ENCODE peak calls at places on chromosomes 4 and X, in five cellular contexts. Y is adipocyte; J is AG10803; D is astrocyte of the spinal cord; A is CD8-positive, alpha-beta memory T cell. U is an unnamed sample.

GRCh38 chrX:19566359-19567141 is 51.2 kb upstream of the MAP3K15 start:
- DNase-seq in Y (peak; percentile 60), J (peak; percentile 55), D (peak; percentile 54), A (peak; percentile 45), U (no peak)

GRCh38 chr4:13496605-13497004 is 12.5 kb upstream of the RAB28 start:
- DNase-seq in Y (no peak), J (no peak), D (no peak), A (no peak), U (no peak)

GRCh38 chr4:185182196-185182595 is 21.6 kb downstream of the CFAP97 start:
- DNase-seq in Y (no peak), J (no peak), D (no peak), A (no peak), U (no peak)

GRCh38 chrX:120244735-120245498 is 5.7 kb upstream of the ZBTB33 start:
- DNase-seq in Y (peak; percentile 72), J (peak; percentile 80), D (peak; percentile 81), A (peak; percentile 67), U (peak; percentile 81)

GRCh38 chr4:163167333-163167626 is 590 bp upstream of the NAF1 start:
- DNase-seq in Y (peak; percentile 47), J (peak; percentile 39), D (peak; percentile 35), A (no peak), U (no peak)

GRCh38 chr4:184401397-184402171 is 72.8 kb downstream of the IRF2 start:
- DNase-seq in Y (no peak), J (no peak), D (peak; percentile 55), A (no peak), U (no peak)

GRCh38 chr4:88690355-88690754 is 7.3 kb downstream of the NAP1L5 start:
- DNase-seq in Y (peak; percentile 62), J (peak; percentile 40), D (no peak), A (no peak), U (peak; percentile 53)

GRCh38 chr4:69718376-69719293 is 41.8 kb downstream of the SULT1B1 start:
- DNase-seq in Y (peak; percentile 49), J (no peak), D (peak; percentile 45), A (no peak), U (no peak)

GRCh38 chr4:53713296-53713695 is 122.0 kb upstream of the LNX1 start:
- DNase-seq in Y (peak; percentile 51), J (no peak), D (no peak), A (no peak), U (peak; percentile 1)

GRCh38 chrX:130566028-130566683 is 164.4 kb downstream of the RBMX2 start:
- DNase-seq in Y (no peak), J (no peak), D (no peak), A (no peak), U (no peak)

GRCh38 chr4:45292844-45293243 is 566.5 kb upstream of the GNPDA2 start:
- DNase-seq in Y (no peak), J (no peak), D (no peak), A (no peak), U (no peak)

GRCh38 chr4:94841864-94842221 is 84.1 kb downstream of the BMPR1B start:
- DNase-seq in Y (no peak), J (no peak), D (no peak), A (no peak), U (peak; percentile 69)

GRCh38 chrX:107673401-107673800 is 45.1 kb downstream of the PRPS1 start:
- DNase-seq in Y (no peak), J (no peak), D (no peak), A (no peak), U (no peak)

GRCh38 chrX:119654112-119654531 is 38.8 kb downstream of the SEPTIN6 start:
- DNase-seq in Y (peak; percentile 5), J (peak; percentile 50), D (peak; percentile 61), A (no peak), U (no peak)

GRCh38 chr4:62324215-62324614 is 1124.1 kb downstream of the ADGRL3 start:
- DNase-seq in Y (peak; percentile 5), J (no peak), D (peak; percentile 10), A (no peak), U (no peak)

GRCh38 chrX:123756320-123756719 is 23.5 kb upstream of the THOC2 start:
- DNase-seq in Y (peak; percentile 38), J (peak; percentile 75), D (peak; percentile 36), A (no peak), U (peak; percentile 56)

GRCh38 chr4:73603307-73603710 is 16.9 kb downstream of the RASSF6 start:
- DNase-seq in Y (no peak), J (no peak), D (peak; percentile 86), A (no peak), U (peak; percentile 78)

GRCh38 chr4:153023692-153024394 is 87.7 kb downstream of the FHDC1 start:
- DNase-seq in Y (no peak), J (no peak), D (no peak), A (no peak), U (no peak)

GRCh38 chr4:174460684-174461083 is 61.6 kb downstream of the HPGD start:
- DNase-seq in Y (peak; percentile 27), J (no peak), D (peak; percentile 64), A (no peak), U (no peak)

GRCh38 chr4:105147226-105148151 is 813 bp downstream of the TET2 start:
- DNase-seq in Y (peak; percentile 75), J (peak; percentile 25), D (peak; percentile 69), A (no peak), U (peak; percentile 81)

GRCh38 chrX:54248309-54248708 is 65.3 kb upstream of the FAM120C start:
- DNase-seq in Y (peak; percentile 44), J (peak; percentile 35), D (peak; percentile 20), A (no peak), U (no peak)

GRCh38 chrX:9562851-9563250 is 98.0 kb downstream of the TBL1X start:
- DNase-seq in Y (peak; percentile 64), J (peak; percentile 91), D (peak; percentile 91), A (no peak), U (peak; percentile 64)

GRCh38 chr4:34108456-34108855 is 2135.9 kb downstream of the ARAP2 start:
- DNase-seq in Y (peak; percentile 51), J (peak; percentile 58), D (peak; percentile 78), A (no peak), U (peak; percentile 17)

GRCh38 chrX:25144043-25144940 is 128.5 kb upstream of the ARX start:
- DNase-seq in Y (peak; percentile 84), J (peak; percentile 54), D (peak; percentile 58), A (peak; percentile 49), U (peak; percentile 66)

GRCh38 chrX:103524747-103525146 is 5.5 kb upstream of the RAB40A start:
- DNase-seq in Y (no peak), J (no peak), D (no peak), A (no peak), U (no peak)

GRCh38 chr4:78171482-78171881 is 114.4 kb downstream of the FRAS1 start:
- DNase-seq in Y (no peak), J (no peak), D (no peak), A (no peak), U (no peak)

GRCh38 chrX:115018944-115019343 is 1.5 kb upstream of the IL13RA2 start:
- DNase-seq in Y (no peak), J (peak; percentile 60), D (no peak), A (no peak), U (no peak)

GRCh38 chr4:74628808-74629616 is 165.3 kb downstream of the BTC start:
- DNase-seq in Y (no peak), J (no peak), D (no peak), A (no peak), U (peak; percentile 60)

GRCh38 chrX:119783026-119783425 is 8.4 kb downstream of the RPL39 start:
- DNase-seq in Y (no peak), J (no peak), D (no peak), A (no peak), U (no peak)

GRCh38 chr4:81757706-81758105 is 286.0 kb upstream of the RASGEF1B start:
- DNase-seq in Y (no peak), J (no peak), D (no peak), A (no peak), U (no peak)

GRCh38 chr4:166017804-166018203 is 144.8 kb downstream of the TLL1 start:
- DNase-seq in Y (no peak), J (no peak), D (peak; percentile 7), A (no peak), U (no peak)

GRCh38 chrX:143165778-143166177 is 140.1 kb downstream of the SPANXN4 start:
- DNase-seq in Y (no peak), J (no peak), D (no peak), A (no peak), U (no peak)

GRCh38 chrX:151359931-151360871 is 36.8 kb upstream of the VMA21 start:
- DNase-seq in Y (peak; percentile 51), J (peak; percentile 0), D (no peak), A (peak; percentile 49), U (peak; percentile 30)

GRCh38 chr4:145427221-145427620 is 54.4 kb upstream of the SMAD1 start:
- DNase-seq in Y (no peak), J (no peak), D (no peak), A (no peak), U (no peak)

GRCh38 chrX:47585273-47585672 is 3.0 kb downstream of the TIMP1 start:
- DNase-seq in Y (no peak), J (no peak), D (no peak), A (no peak), U (no peak)

GRCh38 chr4:157978680-157979361 is 194.0 kb downstream of the GASK1B start:
- DNase-seq in Y (peak; percentile 89), J (peak; percentile 64), D (peak; percentile 74), A (no peak), U (peak; percentile 51)
- H3K4me3 ChIP-seq in Y (peak overlapping the region; percentile 66), J (peak overlapping the region; percentile 21), D (no peak overlapping the region), A (no peak overlapping the region), U (peak overlapping the region; percentile 46)

DNA sequence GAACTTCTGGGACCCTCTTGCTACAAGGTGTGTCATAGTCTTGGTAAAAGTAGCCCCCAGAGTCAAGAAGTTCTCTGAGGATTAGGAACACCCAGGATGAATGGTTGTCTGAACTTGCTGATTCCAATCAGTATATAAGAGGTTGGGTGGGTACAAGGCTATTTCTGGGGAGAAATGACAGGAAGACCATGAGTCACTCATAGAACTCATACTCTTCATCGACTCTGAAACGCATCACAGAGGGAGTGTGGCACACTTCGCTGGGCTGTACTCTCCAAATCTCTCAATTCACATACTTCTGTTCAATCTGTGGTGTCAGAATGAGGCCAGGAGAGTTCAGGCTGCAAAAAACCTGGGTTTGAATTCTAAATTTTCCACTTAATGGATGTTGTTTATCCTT is 193.2 kb upstream of the LEF1 start:
- DNase-seq in Y (no peak), J (no peak), D (no peak), A (no peak), U (no peak)
- H3K4me3 ChIP-seq in Y (no peak overlapping the region), J (no peak overlapping the region), D (no peak overlapping the region), A (no peak overlapping the region), U (no peak overlapping the region)

GRCh38 chr4:143351149-143351691 is 14.5 kb downstream of the GAB1 start:
- DNase-seq in Y (no peak), J (no peak), D (no peak), A (no peak), U (no peak)
- H3K4me3 ChIP-seq in Y (no peak overlapping the region), J (no peak overlapping the region), D (no peak overlapping the region), A (no peak overlapping the region), U (no peak overlapping the region)

DNA sequence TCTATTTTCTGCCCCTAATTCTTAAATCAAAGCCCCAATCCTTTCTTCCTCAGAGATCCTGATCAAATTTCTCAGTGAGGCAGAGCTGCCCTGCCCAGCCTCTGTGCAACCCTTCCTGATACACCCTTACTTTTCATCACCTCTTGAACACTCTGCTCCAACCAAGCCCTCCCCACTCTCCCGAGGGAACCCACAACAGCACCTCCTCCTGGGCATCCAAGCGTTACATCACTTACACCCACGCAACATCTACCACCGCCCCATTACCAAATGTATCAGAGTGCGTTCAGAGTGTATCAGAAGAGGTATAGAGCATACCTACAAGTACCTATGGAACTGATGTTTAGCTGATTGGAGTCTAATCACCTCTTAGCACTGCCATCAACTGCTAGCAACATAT is 186.5 kb downstream of the RAP1GDS1 start:
- DNase-seq in Y (no peak), J (no peak), D (no peak), A (no peak), U (no peak)
- H3K4me3 ChIP-seq in Y (no peak overlapping the region), J (no peak overlapping the region), D (no peak overlapping the region), A (peak overlapping the region; percentile 6), U (no peak overlapping the region)

GRCh38 chr4:84691170-84691691 is 108.3 kb downstream of the CDS1 start:
- DNase-seq in Y (peak; percentile 88), J (peak; percentile 91), D (peak; percentile 97), A (no peak), U (peak; percentile 91)
- H3K4me3 ChIP-seq in Y (peak overlapping the region; percentile 26), J (no peak overlapping the region), D (no peak overlapping the region), A (no peak overlapping the region), U (peak overlapping the region; percentile 39)

U was measured in osteoblast.